ENCODE peak calls at places on chromosomes 11 and 22, in four cellular contexts. One of them, this sample, is unnamed.

GRCh38 chr22:24027389-24027980 is 16.4 kb downstream of the CABIN1 start:
- DNase-seq in K562: no peak
- DNase-seq in HCT116: no peak
- DNase-seq in HepG2: no peak
- DNase-seq in this sample: no peak

GRCh38 chr22:36289406-36289870 is 36.5 kb downstream of the APOL1 start:
- DNase-seq in K562: no peak
- DNase-seq in HCT116: no peak
- DNase-seq in HepG2: no peak
- DNase-seq in this sample: no peak

GRCh38 chr11:127109796-127110195 is 109.2 kb upstream of the KIRREL3 start:
- DNase-seq in K562: no peak
- DNase-seq in HCT116: no peak
- DNase-seq in HepG2: no peak
- DNase-seq in this sample: no peak

GRCh38 chr11:69394902-69395690 is 86.4 kb upstream of the LINC01488 start:
- DNase-seq in K562: no peak
- DNase-seq in HCT116: no peak
- DNase-seq in HepG2: no peak
- DNase-seq in this sample: no peak

GRCh38 chr22:44108806-44109385 is 71.8 kb upstream of the PARVG start:
- DNase-seq in K562: no peak
- DNase-seq in HCT116: no peak
- DNase-seq in HepG2: no peak
- DNase-seq in this sample: no peak

GRCh38 chr11:96293583-96293982 is 49.4 kb downstream of the MAML2 start:
- DNase-seq in K562: no peak
- DNase-seq in HCT116: no peak
- DNase-seq in HepG2: no peak
- DNase-seq in this sample: no peak

GRCh38 chr11:44978961-44979331 is 28.3 kb upstream of the TP53I11 start:
- DNase-seq in K562: no peak
- DNase-seq in HCT116: no peak
- DNase-seq in HepG2: peak
- DNase-seq in this sample: peak

GRCh38 chr11:73760066-73760679 is 701 bp downstream of the RAB6A start:
- DNase-seq in K562: peak
- DNase-seq in HCT116: no peak
- DNase-seq in HepG2: no peak
- DNase-seq in this sample: no peak

GRCh38 chr11:69342588-69343330 is 48.8 kb downstream of the MYEOV start:
- DNase-seq in K562: no peak
- DNase-seq in HCT116: no peak
- DNase-seq in HepG2: no peak
- DNase-seq in this sample: no peak

GRCh38 chr22:29148826-29149225 is 56.9 kb upstream of the EMID1 start:
- DNase-seq in K562: no peak
- DNase-seq in HCT116: no peak
- DNase-seq in HepG2: no peak
- DNase-seq in this sample: no peak

GRCh38 chr11:1889941-1890855 is 1.5 kb downstream of the PRR33 start:
- DNase-seq in K562: no peak
- DNase-seq in HCT116: no peak
- DNase-seq in HepG2: no peak
- DNase-seq in this sample: no peak

GRCh38 chr11:75981546-75981945 is 166.5 kb downstream of the UVRAG start:
- DNase-seq in K562: no peak
- DNase-seq in HCT116: no peak
- DNase-seq in HepG2: no peak
- DNase-seq in this sample: no peak

GRCh38 chr11:108624196-108624925 is 30.8 kb upstream of the EXPH5 start:
- DNase-seq in K562: no peak
- DNase-seq in HCT116: no peak
- DNase-seq in HepG2: no peak
- DNase-seq in this sample: no peak

GRCh38 chr11:45801723-45802315 is 3.1 kb upstream of the SLC35C1 start:
- DNase-seq in K562: no peak
- DNase-seq in HCT116: no peak
- DNase-seq in HepG2: no peak
- DNase-seq in this sample: no peak

GRCh38 chr11:10478574-10479550 is 23.8 kb downstream of the AMPD3 start:
- DNase-seq in K562: no peak
- DNase-seq in HCT116: no peak
- DNase-seq in HepG2: no peak
- DNase-seq in this sample: no peak

GRCh38 chr11:122711831-122712378 is 56.4 kb downstream of the UBASH3B start:
- DNase-seq in K562: no peak
- DNase-seq in HCT116: no peak
- DNase-seq in HepG2: no peak
- DNase-seq in this sample: no peak

GRCh38 chr11:124900464-124900863 is 2.8 kb upstream of the ROBO4 start:
- DNase-seq in K562: no peak
- DNase-seq in HCT116: peak
- DNase-seq in HepG2: peak
- DNase-seq in this sample: no peak

GRCh38 chr11:5690216-5690615 is 626 bp downstream of the TRIM22 start:
- DNase-seq in K562: no peak
- DNase-seq in HCT116: no peak
- DNase-seq in HepG2: no peak
- DNase-seq in this sample: no peak

GRCh38 chr11:13287026-13287425 is 9.4 kb downstream of the BMAL1 start:
- DNase-seq in K562: no peak
- DNase-seq in HCT116: no peak
- DNase-seq in HepG2: no peak
- DNase-seq in this sample: no peak

GRCh38 chr11:3207530-3208189 is 11.0 kb downstream of the MRGPRG start:
- DNase-seq in K562: no peak
- DNase-seq in HCT116: no peak
- DNase-seq in HepG2: no peak
- DNase-seq in this sample: no peak

GRCh38 chr11:47514825-47515647 is 37.9 kb downstream of the CELF1 start:
- DNase-seq in K562: peak
- DNase-seq in HCT116: no peak
- DNase-seq in HepG2: no peak
- DNase-seq in this sample: no peak

GRCh38 chr22:39290724-39291161 is 28.7 kb downstream of the RPL3 start:
- DNase-seq in K562: no peak
- DNase-seq in HCT116: no peak
- DNase-seq in HepG2: peak
- DNase-seq in this sample: no peak

GRCh38 chr11:119450590-119450989 is 27.6 kb upstream of the THY1 start:
- DNase-seq in K562: no peak
- DNase-seq in HCT116: no peak
- DNase-seq in HepG2: no peak
- DNase-seq in this sample: no peak

GRCh38 chr22:46574993-46575914 is 37.8 kb upstream of the CELSR1 start:
- DNase-seq in K562: no peak
- DNase-seq in HCT116: peak
- DNase-seq in HepG2: peak
- DNase-seq in this sample: no peak

GRCh38 chr22:31173386-31174145 is 13.6 kb downstream of the RNF185 start:
- DNase-seq in K562: no peak
- DNase-seq in HCT116: no peak
- DNase-seq in HepG2: no peak
- DNase-seq in this sample: peak

GRCh38 chr11:100515087-100515486 is 172.0 kb upstream of the ARHGAP42 start:
- DNase-seq in K562: no peak
- DNase-seq in HCT116: no peak
- DNase-seq in HepG2: no peak
- DNase-seq in this sample: no peak

GRCh38 chr22:43862882-43863202 is 529 bp upstream of the SULT4A1 start:
- DNase-seq in K562: no peak
- DNase-seq in HCT116: no peak
- DNase-seq in HepG2: no peak
- DNase-seq in this sample: no peak

GRCh38 chr11:27968461-27968860 is 139.5 kb downstream of the KIF18A start:
- DNase-seq in K562: no peak
- DNase-seq in HCT116: no peak
- DNase-seq in HepG2: no peak
- DNase-seq in this sample: no peak

GRCh38 chr11:44556735-44557409 is 8.6 kb upstream of the CD82 start:
- DNase-seq in K562: no peak
- DNase-seq in HCT116: peak
- DNase-seq in HepG2: peak
- DNase-seq in this sample: no peak

GRCh38 chr11:45094958-45095690 is 51.3 kb upstream of the PRDM11 start:
- DNase-seq in K562: no peak
- DNase-seq in HCT116: no peak
- DNase-seq in HepG2: no peak
- DNase-seq in this sample: no peak

GRCh38 chr22:25939384-25939783 is 197.4 kb downstream of the MYO18B start:
- DNase-seq in K562: no peak
- DNase-seq in HCT116: no peak
- DNase-seq in HepG2: no peak
- DNase-seq in this sample: no peak

GRCh38 chr11:111115890-111116289 is 129.6 kb upstream of the POU2AF2 start:
- DNase-seq in K562: no peak
- DNase-seq in HCT116: no peak
- DNase-seq in HepG2: no peak
- DNase-seq in this sample: no peak

GRCh38 chr11:27904358-27905055 is 203.4 kb downstream of the KIF18A start:
- DNase-seq in K562: no peak
- DNase-seq in HCT116: no peak
- DNase-seq in HepG2: no peak
- DNase-seq in this sample: no peak

GRCh38 chr11:131591051-131591461 is 220.6 kb downstream of the NTM start:
- DNase-seq in K562: no peak
- DNase-seq in HCT116: no peak
- DNase-seq in HepG2: no peak
- DNase-seq in this sample: no peak
- TF ChIP-seq SIN3A in K562: no peak
- TF ChIP-seq SIN3A in HCT116: no peak
- TF ChIP-seq SIN3A in HepG2: no peak
- TF ChIP-seq SIN3A in this sample: no peak

GRCh38 chr11:719214-720016 is 13.4 kb downstream of the EPS8L2 start:
- DNase-seq in K562: no peak
- DNase-seq in HCT116: no peak
- DNase-seq in HepG2: no peak
- DNase-seq in this sample: no peak
- H3K27ac ChIP-seq in K562: no peak
- H3K27ac ChIP-seq in HCT116: no peak
- H3K27ac ChIP-seq in HepG2: no peak
- H3K27ac ChIP-seq in this sample: no peak

DNA sequence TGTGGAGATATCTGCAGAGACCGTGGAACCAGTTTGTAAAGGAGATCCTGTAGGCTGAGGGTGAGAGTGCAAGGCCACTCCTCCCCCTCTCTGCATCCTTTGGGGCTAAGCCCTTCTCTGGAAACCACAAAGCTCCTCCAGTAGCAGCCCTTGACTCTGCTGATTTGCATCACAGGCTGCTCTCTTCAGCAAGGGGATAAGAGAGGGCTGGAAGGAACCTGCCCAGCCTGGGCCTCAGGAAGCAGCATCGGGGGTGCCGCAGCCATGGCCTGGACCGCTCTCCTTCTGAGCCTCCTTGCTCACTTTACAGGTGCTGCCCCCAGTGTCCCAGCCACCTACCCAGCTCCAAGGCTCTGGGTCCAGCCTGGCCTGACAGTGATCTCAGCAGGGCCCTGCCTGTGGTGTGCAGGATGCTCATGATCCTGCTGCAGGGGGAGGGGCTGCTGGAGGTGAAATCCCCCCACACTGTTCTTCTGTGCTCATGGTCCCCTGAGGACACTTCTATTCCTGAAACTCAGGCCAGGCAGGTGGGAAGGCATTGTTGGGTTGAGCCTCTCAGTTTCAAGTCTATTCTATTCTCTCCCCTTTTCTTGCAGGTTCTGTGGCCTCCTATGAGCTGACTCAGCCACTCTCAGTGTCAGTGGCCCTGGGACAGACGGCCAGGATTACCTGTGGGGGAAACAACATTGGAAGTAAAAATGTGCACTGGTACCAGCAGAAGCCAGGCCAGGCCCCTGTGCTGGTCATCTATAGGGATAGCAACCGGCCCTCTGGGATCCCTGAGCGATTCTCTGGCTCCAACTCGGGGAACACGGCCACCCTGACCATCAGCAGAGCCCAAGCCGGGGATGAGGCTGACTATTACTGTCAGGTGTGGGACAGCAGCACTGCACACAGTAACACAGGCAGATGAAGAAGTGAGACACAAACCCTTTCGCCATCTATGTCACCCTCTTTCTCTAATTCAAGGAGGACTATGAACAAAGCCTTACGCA is 68.5 kb upstream of the IGLL5 start:
- DNase-seq in K562: no peak
- DNase-seq in HCT116: no peak
- DNase-seq in HepG2: no peak
- DNase-seq in this sample: no peak
- TF ChIP-seq TCF7L2 in K562: no peak
- TF ChIP-seq TCF7L2 in HCT116: no peak
- TF ChIP-seq TCF7L2 in HepG2: no peak
- TF ChIP-seq TCF7L2 in this sample: no peak

GRCh38 chr11:792535-792821 is 2.6 kb upstream of the CEND1 start:
- DNase-seq in K562: no peak
- DNase-seq in HCT116: no peak
- DNase-seq in HepG2: no peak
- DNase-seq in this sample: no peak

GRCh38 chr11:791658-792534 is 2.0 kb upstream of the CEND1 start:
- DNase-seq in K562: no peak
- DNase-seq in HCT116: no peak
- DNase-seq in HepG2: no peak
- DNase-seq in this sample: no peak

GRCh38 chr11:789951-790350 is at the start of gene CEND1:
- DNase-seq in K562: peak
- DNase-seq in HCT116: no peak
- DNase-seq in HepG2: no peak
- DNase-seq in this sample: no peak

GRCh38 chr11:788953-789940 is 643 bp downstream of the CEND1 start:
- DNase-seq in K562: no peak
- DNase-seq in HCT116: no peak
- DNase-seq in HepG2: no peak
- DNase-seq in this sample: no peak

DNA sequence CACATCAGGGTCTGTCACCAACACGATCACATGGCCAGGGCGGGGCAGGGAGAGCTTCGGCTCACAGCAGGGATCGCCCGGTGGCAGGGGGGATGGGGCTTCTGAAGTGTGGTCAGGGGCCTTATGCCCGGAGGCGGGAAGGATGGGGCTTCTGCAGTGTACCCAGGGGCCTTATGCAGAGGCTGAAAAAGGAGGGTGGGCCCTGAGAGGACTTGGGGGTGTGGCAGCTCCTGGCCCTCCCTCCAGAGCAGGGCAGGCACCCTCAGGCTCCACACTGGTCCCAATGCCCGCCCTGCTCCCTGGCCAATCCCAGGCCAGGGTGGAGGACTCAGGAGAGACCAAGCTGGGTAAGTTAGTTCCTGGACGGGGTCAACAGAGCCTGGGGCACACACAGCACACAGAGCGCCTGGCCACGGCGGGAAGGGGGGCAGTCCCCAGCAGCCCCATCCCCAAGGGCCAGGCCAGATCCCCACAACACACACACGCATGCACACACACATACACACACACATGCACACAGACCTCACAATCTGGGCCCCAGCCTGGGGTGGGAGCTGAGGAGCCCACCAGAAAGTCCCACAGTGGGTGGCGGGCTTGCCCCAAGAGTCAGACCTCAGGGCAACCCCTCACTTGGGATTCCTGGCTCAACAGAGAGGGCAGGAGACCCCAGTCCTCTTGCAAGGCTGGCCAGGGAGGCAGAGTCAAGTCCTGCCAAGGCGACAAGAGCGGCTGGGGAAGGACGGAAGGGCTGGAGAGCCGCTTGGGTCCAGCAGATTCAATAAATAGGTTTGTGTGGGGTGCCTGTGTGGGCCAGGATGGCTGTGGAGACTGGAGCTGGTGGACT is 1.1 kb upstream of the CEND1 start:
- DNase-seq in K562: no peak
- DNase-seq in HCT116: no peak
- DNase-seq in HepG2: no peak
- DNase-seq in this sample: no peak
- TF ChIP-seq SIN3A in K562: no peak
- TF ChIP-seq SIN3A in HCT116: no peak
- TF ChIP-seq SIN3A in HepG2: no peak
- TF ChIP-seq SIN3A in this sample: peak

This sample was measured in Panc1.